ENCODE peak calls at places on chromosomes 2 and 18, in seven cellular contexts. C is glutamatergic neuron, K is GM13976, V is WTC11, S is lower leg skin, W is bronchial epithelial cell, Q is H9. M is an unnamed sample.

GRCh38 chr2:150319632-150320555 is 167.6 kb downstream of the RND3 start:
- DNase-seq in C (no peak), K (no peak), V (no peak), S (no peak), W (no peak), Q (no peak), M (no peak)

GRCh38 chr18:59220164-59220783 is 316 bp downstream of the GRP start:
- DNase-seq in C (peak), K (peak), V (peak), S (no peak), W (no peak), Q (peak), M (peak)

GRCh38 chr2:231425291-231425810 is 29.8 kb downstream of the B3GNT7 start:
- DNase-seq in C (no peak), K (no peak), V (no peak), S (no peak), W (no peak), Q (no peak), M (no peak)

GRCh38 chr2:64832926-64833325 is 156.3 kb upstream of the SLC1A4 start:
- DNase-seq in C (no peak), K (no peak), V (no peak), S (no peak), W (peak), Q (no peak), M (no peak)

GRCh38 chr18:6605115-6605869 is 124.2 kb upstream of the ARHGAP28 start:
- DNase-seq in C (no peak), K (no peak), V (no peak), S (no peak), W (no peak), Q (no peak), M (no peak)

GRCh38 chr18:45197526-45197970 is 417.7 kb upstream of the SLC14A2 start:
- DNase-seq in C (no peak), K (peak), V (no peak), S (no peak), W (peak), Q (no peak), M (no peak)

GRCh38 chr2:144771348-144771747 is 251.4 kb upstream of the ZEB2 start:
- DNase-seq in C (no peak), K (no peak), V (no peak), S (no peak), W (no peak), Q (no peak), M (no peak)

GRCh38 chr2:650343-651310 is 26.6 kb downstream of the TMEM18 start:
- DNase-seq in C (no peak), K (no peak), V (no peak), S (peak), W (no peak), Q (no peak), M (no peak)

GRCh38 chr2:127320586-127321275 is 26.8 kb upstream of the ERCC3 start:
- DNase-seq in C (no peak), K (no peak), V (no peak), S (no peak), W (no peak), Q (no peak), M (no peak)

GRCh38 chr2:127320067-127320466 is 26.1 kb upstream of the ERCC3 start:
- DNase-seq in C (no peak), K (no peak), V (no peak), S (no peak), W (no peak), Q (no peak), M (no peak)

GRCh38 chr2:127321306-127321705 is 27.4 kb upstream of the ERCC3 start:
- DNase-seq in C (no peak), K (no peak), V (no peak), S (no peak), W (no peak), Q (no peak), M (no peak)

GRCh38 chr2:127326289-127326945 is 32.5 kb upstream of the ERCC3 start:
- DNase-seq in C (no peak), K (no peak), V (no peak), S (no peak), W (peak), Q (no peak), M (no peak)

GRCh38 chr2:127324635-127325034 is 30.7 kb upstream of the ERCC3 start:
- DNase-seq in C (no peak), K (no peak), V (no peak), S (no peak), W (peak), Q (no peak), M (no peak)
- TF ChIP-seq CTCF in C (peak), K (peak), V (peak), S (no peak), W (peak), Q (peak), M (peak)

GRCh38 chr2:73701968-73702665 is 35.0 kb downstream of the TPRKB start:
- DNase-seq in C (no peak), K (no peak), V (no peak), S (no peak), W (no peak), Q (no peak), M (no peak)

GRCh38 chr2:73700661-73701447 is 36.3 kb downstream of the TPRKB start:
- DNase-seq in C (no peak), K (no peak), V (no peak), S (no peak), W (no peak), Q (no peak), M (no peak)

GRCh38 chr2:73705091-73705490 is 32.1 kb downstream of the TPRKB start:
- DNase-seq in C (no peak), K (no peak), V (no peak), S (no peak), W (no peak), Q (no peak), M (no peak)

GRCh38 chr2:73707058-73707457 is 30.1 kb downstream of the TPRKB start:
- DNase-seq in C (no peak), K (peak), V (no peak), S (no peak), W (no peak), Q (no peak), M (no peak)

GRCh38 chr2:73703675-73704074 is 33.5 kb downstream of the TPRKB start:
- DNase-seq in C (no peak), K (no peak), V (no peak), S (peak), W (no peak), Q (no peak), M (no peak)
- TF ChIP-seq CTCF in C (no peak), K (no peak), V (no peak), S (no peak), W (no peak), Q (no peak), M (no peak)

GRCh38 chr18:31420524-31420923 is 27.0 kb upstream of the DSG3 start:
- DNase-seq in C (no peak), K (no peak), V (no peak), S (no peak), W (no peak), Q (no peak), M (no peak)
- TF ChIP-seq CTCF in C (no peak), K (no peak), V (no peak), S (no peak), W (no peak), Q (no peak), M (no peak)

DNA sequence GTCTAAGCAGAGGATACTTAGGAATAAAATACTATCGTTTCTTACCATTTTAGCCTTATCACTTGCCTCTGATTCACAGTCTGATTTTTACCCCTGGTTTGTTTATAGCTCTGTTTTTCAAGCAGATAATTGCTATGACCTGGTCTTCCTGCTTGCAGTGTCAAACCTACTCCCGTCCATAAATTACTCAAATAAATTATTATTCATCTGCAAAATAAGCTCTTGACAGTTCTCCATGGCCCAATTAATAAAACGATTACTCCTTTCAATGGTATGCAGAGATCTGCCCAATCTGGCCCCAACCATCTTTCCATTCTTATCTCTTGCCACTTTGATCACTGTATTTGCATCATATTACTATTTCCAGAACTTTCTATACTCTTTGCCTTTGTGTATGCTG is 354.0 kb downstream of the CCDC85A start:
- DNase-seq in C (no peak), K (no peak), V (no peak), S (no peak), W (no peak), Q (no peak), M (no peak)
- TF ChIP-seq CTCF in C (no peak), K (no peak), V (no peak), S (no peak), W (no peak), Q (no peak), M (no peak)

GRCh38 chr2:134118279-134119116 is 135.4 kb upstream of the MGAT5 start:
- DNase-seq in C (peak), K (peak), V (peak), S (peak), W (peak), Q (peak), M (peak)
- TF ChIP-seq CTCF in C (peak), K (peak), V (peak), S (no peak), W (peak), Q (peak), M (peak)

GRCh38 chr2:80293026-80293425 is 11.5 kb downstream of the LRRTM1 start:
- DNase-seq in C (no peak), K (no peak), V (no peak), S (no peak), W (no peak), Q (no peak), M (no peak)

GRCh38 chr2:80292474-80292873 is 12.1 kb downstream of the LRRTM1 start:
- DNase-seq in C (no peak), K (no peak), V (no peak), S (no peak), W (no peak), Q (no peak), M (no peak)

GRCh38 chr2:80288576-80288975 is 16.0 kb downstream of the LRRTM1 start:
- DNase-seq in C (no peak), K (no peak), V (no peak), S (no peak), W (no peak), Q (no peak), M (no peak)
- TF ChIP-seq CTCF in C (no peak), K (no peak), V (no peak), S (no peak), W (no peak), Q (no peak), M (no peak)

DNA sequence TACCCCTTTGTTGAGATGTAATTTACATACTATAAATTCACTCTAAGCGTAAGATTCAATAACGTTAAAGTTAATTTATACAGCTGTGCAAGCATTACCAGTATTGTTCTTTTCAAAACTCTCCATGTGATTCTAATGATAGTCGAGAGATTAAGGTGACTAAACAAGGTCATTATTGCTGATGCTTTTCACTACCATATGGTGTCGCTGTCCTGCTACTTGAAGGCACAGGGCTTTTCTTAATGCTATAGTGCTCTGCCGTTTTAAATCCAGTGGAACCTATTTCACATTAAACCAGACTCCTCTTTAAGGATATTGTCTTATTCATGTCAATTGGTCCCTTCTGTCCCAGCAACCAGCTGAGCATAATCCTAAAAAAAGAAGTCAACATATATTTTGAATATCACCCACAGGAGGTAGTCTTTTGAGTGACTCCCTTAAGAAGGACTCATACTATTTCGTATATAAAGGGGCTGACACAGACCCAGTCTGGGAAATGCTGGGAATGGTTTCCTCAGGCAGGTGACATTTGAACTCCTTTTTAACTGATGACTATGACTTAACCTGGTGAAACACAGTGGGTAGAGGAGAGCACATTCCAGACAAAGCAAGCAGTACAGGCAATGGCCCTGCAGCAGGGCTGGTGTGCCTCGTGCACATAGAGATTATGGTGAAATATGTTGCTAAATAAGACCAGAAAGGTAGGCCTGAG is 53.9 kb upstream of the CYTIP start:
- DNase-seq in C (no peak), K (peak), V (no peak), S (no peak), W (peak), Q (no peak), M (no peak)
- TF ChIP-seq CTCF in C (peak), K (peak), V (peak), S (no peak), W (peak), Q (peak), M (peak)